ENCODE peak calls at places on chromosomes 7 and 10, in six cellular contexts. G is Calu3, H is T-helper 2 cell, E is T-helper 17 cell, X is NCI-H1417, A is fibroblast of pulmonary artery. F is an unnamed sample.

GRCh38 chr10:74058071-74058470 is 60.2 kb downstream of the VCL start:
- DNase-seq in G (no peak), H (peak; percentile 56), E (no peak), X (peak; percentile 51), A (no peak), F (peak; percentile 93)

GRCh38 chr10:48444266-48444665 is 137.8 kb downstream of the MAPK8 start:
- DNase-seq in G (no peak), H (no peak), E (no peak), X (peak; percentile 72), A (peak; percentile 54), F (no peak)

GRCh38 chr7:89680161-89680560 is 474.1 kb upstream of the STEAP1 start:
- DNase-seq in G (no peak), H (no peak), E (no peak), X (no peak), A (no peak), F (no peak)

GRCh38 chr7:13467111-13467547 is 522.3 kb downstream of the ETV1 start:
- DNase-seq in G (no peak), H (no peak), E (no peak), X (peak; percentile 96), A (no peak), F (no peak)

GRCh38 chr10:43605850-43606322 is 352 bp upstream of the ZNF485 start:
- DNase-seq in G (no peak), H (no peak), E (no peak), X (no peak), A (no peak), F (no peak)

GRCh38 chr7:5638994-5639393 is 142.5 kb downstream of the RNF216 start:
- DNase-seq in G (no peak), H (no peak), E (no peak), X (no peak), A (peak; percentile 22), F (no peak)

GRCh38 chr7:143289421-143289820 is 1.3 kb downstream of the CASP2 start:
- DNase-seq in G (no peak), H (no peak), E (no peak), X (no peak), A (no peak), F (no peak)

GRCh38 chr7:82098410-82098809 is 328.6 kb upstream of the HGF start:
- DNase-seq in G (no peak), H (no peak), E (no peak), X (peak; percentile 18), A (no peak), F (no peak)

GRCh38 chr10:91745086-91745831 is 53.0 kb upstream of the TNKS2 start:
- DNase-seq in G (peak; percentile 44), H (no peak), E (no peak), X (no peak), A (peak; percentile 39), F (peak; percentile 34)

GRCh38 chr7:111004297-111004901 is 86.5 kb upstream of the LRRN3 start:
- DNase-seq in G (no peak), H (no peak), E (no peak), X (no peak), A (no peak), F (no peak)

GRCh38 chr7:37901236-37901827 is 15.3 kb downstream of the SFRP4 start:
- DNase-seq in G (no peak), H (peak; percentile 7), E (no peak), X (peak; percentile 53), A (peak; percentile 74), F (peak; percentile 46)

GRCh38 chr7:126589068-126589684 is 663.6 kb downstream of the GRM8 start:
- DNase-seq in G (no peak), H (no peak), E (no peak), X (no peak), A (no peak), F (no peak)

GRCh38 chr10:26217396-26218105 is 977 bp downstream of the GAD2 start:
- DNase-seq in G (no peak), H (peak; percentile 20), E (no peak), X (peak; percentile 72), A (no peak), F (no peak)

GRCh38 chr7:44143606-44144250 is 2.6 kb upstream of the MYL7 start:
- DNase-seq in G (no peak), H (no peak), E (no peak), X (no peak), A (no peak), F (no peak)

GRCh38 chr7:12287886-12288285 is 76.8 kb downstream of the TMEM106B start:
- DNase-seq in G (no peak), H (no peak), E (no peak), X (peak; percentile 99), A (no peak), F (no peak)

GRCh38 chr10:104122273-104123107 is 519 bp downstream of the SFR1 start:
- DNase-seq in G (no peak), H (peak; percentile 41), E (no peak), X (peak; percentile 89), A (no peak), F (peak; percentile 84)

GRCh38 chr7:11817111-11817710 is 14.8 kb downstream of the THSD7A start:
- DNase-seq in G (no peak), H (no peak), E (no peak), X (no peak), A (peak; percentile 27), F (no peak)

GRCh38 chr7:135981958-135982646 is 4.9 kb upstream of the MTPN start:
- DNase-seq in G (no peak), H (peak; percentile 58), E (no peak), X (no peak), A (no peak), F (no peak)